ENCODE peak calls at places on chromosome 4, in six cellular contexts. U is AG09319; W is stimulated activated naive CD8-positive, alpha-beta T cell treated with anti-CD3 and anti-CD28 coated beads, Interleukin-15, Interleukin-2, amounts not matched to agents 100 U/mL and 50 U/mL, for 24 hours; Y is fibroblast of pulmonary artery; D is right lobe of liver; V is keratinocyte. S is an unnamed sample.
A peak's percentile ranks its signal among the peaks of the same experiment; 100 is the strongest.

GRCh38 chr4:177308125-177308524 is 1.5 kb upstream of the NEIL3 start:
- DNase-seq in U (peak; percentile 63), W (no peak), Y (peak; percentile 53), D (no peak), V (no peak), S (no peak)

GRCh38 chr4:40254961-40255721 is 58.3 kb downstream of the RHOH start:
- DNase-seq in U (peak; percentile 41), W (no peak), Y (peak; percentile 42), D (no peak), V (peak; percentile 32), S (no peak)

GRCh38 chr4:3016839-3017410 is 53.6 kb downstream of the GRK4 start:
- DNase-seq in U (no peak), W (no peak), Y (no peak), D (no peak), V (no peak), S (no peak)

GRCh38 chr4:173237152-173237551 is 68.5 kb downstream of the GALNT7 start:
- DNase-seq in U (no peak), W (no peak), Y (no peak), D (no peak), V (no peak), S (no peak)

GRCh38 chr4:139761461-139761860 is 95.8 kb downstream of the MGST2 start:
- DNase-seq in U (no peak), W (no peak), Y (peak; percentile 37), D (no peak), V (no peak), S (no peak)

GRCh38 chr4:53192017-53192416 is 173.8 kb downstream of the SCFD2 start:
- DNase-seq in U (no peak), W (no peak), Y (no peak), D (no peak), V (no peak), S (no peak)

GRCh38 chr4:150973626-150974250 is 41.3 kb downstream of the LRBA start:
- DNase-seq in U (no peak), W (no peak), Y (no peak), D (no peak), V (no peak), S (no peak)

GRCh38 chr4:167555338-167556022 is 321.2 kb upstream of the SPOCK3 start:
- DNase-seq in U (no peak), W (no peak), Y (peak; percentile 41), D (no peak), V (no peak), S (no peak)

GRCh38 chr4:48360285-48360965 is 19.1 kb downstream of the SLAIN2 start:
- DNase-seq in U (no peak), W (no peak), Y (peak; percentile 52), D (no peak), V (no peak), S (no peak)

GRCh38 chr4:133592591-133592990 is 443.5 kb downstream of the PCDH10 start:
- DNase-seq in U (no peak), W (no peak), Y (no peak), D (no peak), V (no peak), S (no peak)

GRCh38 chr4:74933562-74934015 is 673 bp downstream of the PARM1 start:
- DNase-seq in U (no peak), W (peak; percentile 4), Y (peak; percentile 1), D (no peak), V (no peak), S (no peak)

GRCh38 chr4:10045481-10045880 is 24.2 kb upstream of the SLC2A9 start:
- DNase-seq in U (no peak), W (no peak), Y (peak; percentile 25), D (no peak), V (peak; percentile 67), S (no peak)

GRCh38 chr4:127616898-127617297 is 15.9 kb upstream of the INTU start:
- DNase-seq in U (no peak), W (no peak), Y (no peak), D (no peak), V (no peak), S (no peak)

GRCh38 chr4:79455216-79455615 is 47.2 kb upstream of the GK2 start:
- DNase-seq in U (no peak), W (no peak), Y (peak; percentile 54), D (no peak), V (no peak), S (no peak)

GRCh38 chr4:97366661-97367060 is 776.6 kb downstream of the STPG2 start:
- DNase-seq in U (no peak), W (no peak), Y (no peak), D (no peak), V (no peak), S (no peak)

GRCh38 chr4:145153181-145153903 is 27.0 kb downstream of the OTUD4 start:
- DNase-seq in U (no peak), W (no peak), Y (peak; percentile 43), D (no peak), V (no peak), S (no peak)

S was measured in GM13976.